ENCODE peak calls at places on chromosomes 12 and 14, in four cellular contexts. L, A, F and Y are unnamed samples.

GRCh38 chr12:65878540-65878939 is 54.3 kb downstream of the HMGA2 start:
- DNase-seq in L (peak; percentile 44), A (no peak), F (no peak), Y (no peak)

GRCh38 chr12:6961695-6962284 is 8.7 kb downstream of the PHB2 start:
- DNase-seq in L (peak; percentile 61), A (peak; percentile 77), F (peak; percentile 73), Y (peak; percentile 91)

GRCh38 chr12:42130670-42131402 is 13.8 kb downstream of the GXYLT1 start:
- DNase-seq in L (peak; percentile 61), A (peak; percentile 64), F (no peak), Y (no peak)

GRCh38 chr14:38110258-38110657 is 97.4 kb upstream of the SSTR1 start:
- DNase-seq in L (no peak), A (no peak), F (no peak), Y (no peak)

GRCh38 chr12:108724054-108724889 is 7.0 kb downstream of the CORO1C start:
- DNase-seq in L (peak; percentile 60), A (peak; percentile 74), F (no peak), Y (no peak)

GRCh38 chr14:91244501-91244901 is at the start of gene GPR68:
- DNase-seq in L (no peak), A (peak; percentile 73), F (no peak), Y (peak; percentile 79)

GRCh38 chr12:112964915-112965314 is 13.4 kb upstream of the OAS2 start:
- DNase-seq in L (no peak), A (no peak), F (no peak), Y (no peak)

GRCh38 chr12:55797068-55797467 is 20.5 kb downstream of the SARNP start:
- DNase-seq in L (peak; percentile 41), A (peak; percentile 56), F (peak; percentile 26), Y (no peak)

GRCh38 chr12:11986165-11986564 is 84.6 kb upstream of the BCL2L14 start:
- DNase-seq in L (no peak), A (no peak), F (no peak), Y (no peak)

GRCh38 chr12:109743076-109743910 is 29.7 kb downstream of the FAM222A start:
- DNase-seq in L (no peak), A (no peak), F (no peak), Y (peak; percentile 61)

GRCh38 chr12:68805592-68806120 is 2.3 kb upstream of the MDM2 start:
- DNase-seq in L (no peak), A (peak; percentile 58), F (no peak), Y (no peak)

GRCh38 chr12:1197264-1198018 is 206.4 kb downstream of the ERC1 start:
- DNase-seq in L (no peak), A (peak; percentile 57), F (no peak), Y (no peak)

GRCh38 chr14:70709726-70710382 is 68.1 kb downstream of the TTC9 start:
- DNase-seq in L (no peak), A (no peak), F (no peak), Y (no peak)

GRCh38 chr14:21652209-21652808 is 1.3 kb upstream of the OR4E2 start:
- DNase-seq in L (peak; percentile 6), A (no peak), F (no peak), Y (no peak)

GRCh38 chr14:72631401-72631800 is 262.5 kb downstream of the DPF3 start:
- DNase-seq in L (no peak), A (no peak), F (no peak), Y (no peak)

GRCh38 chr12:16118586-16118985 is 158.9 kb downstream of the SLC15A5 start:
- DNase-seq in L (no peak), A (no peak), F (no peak), Y (no peak)

GRCh38 chr12:53065470-53065869 is 13.7 kb downstream of the SPRYD3 start:
- DNase-seq in L (no peak), A (no peak), F (no peak), Y (no peak)

DNA sequence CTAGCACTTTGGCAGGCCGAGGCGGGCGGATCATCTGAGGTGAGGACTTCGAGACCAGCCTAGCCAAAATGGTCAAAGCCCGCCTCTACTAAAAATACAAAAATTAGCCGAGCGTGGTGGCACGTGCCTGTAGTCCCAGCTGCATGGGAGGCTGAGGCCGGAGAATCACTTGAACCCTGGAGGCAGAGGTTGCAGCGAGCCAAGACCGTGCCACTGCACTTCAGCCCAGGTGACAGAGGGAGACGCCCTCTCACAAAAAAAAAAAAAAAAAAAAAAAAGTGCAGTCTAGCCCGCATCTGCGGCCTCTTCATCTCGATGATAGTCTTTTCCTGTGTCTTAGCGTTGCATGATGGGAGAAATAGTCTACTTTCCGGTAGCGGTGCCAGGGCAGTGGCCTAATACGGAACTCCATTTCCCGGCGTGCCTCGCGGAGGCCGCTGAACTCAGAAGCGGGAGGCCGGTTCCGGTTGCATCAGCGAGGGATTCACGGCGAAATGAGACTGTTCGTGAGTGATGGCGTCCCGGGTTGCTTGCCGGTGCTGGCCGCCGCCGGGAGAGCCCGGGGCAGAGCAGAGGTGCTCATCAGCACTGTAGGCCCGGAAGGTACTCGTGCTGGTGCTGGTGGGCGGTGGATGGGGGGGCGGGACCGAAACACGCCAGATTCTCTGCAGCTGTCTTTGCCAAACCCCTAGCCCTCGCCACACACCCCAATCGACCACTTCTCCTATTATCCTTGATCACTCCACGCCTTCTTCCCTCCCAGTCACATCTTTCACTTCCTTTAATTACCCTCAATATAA is at the start of gene MARS1:
- DNase-seq in L (peak; percentile 95), A (peak; percentile 96), F (peak; percentile 94), Y (peak; percentile 98)
- TF ChIP-seq POLR2A in L (peak; percentile 86), A (peak; percentile 80), F (peak; percentile 53), Y (no peak)

DNA sequence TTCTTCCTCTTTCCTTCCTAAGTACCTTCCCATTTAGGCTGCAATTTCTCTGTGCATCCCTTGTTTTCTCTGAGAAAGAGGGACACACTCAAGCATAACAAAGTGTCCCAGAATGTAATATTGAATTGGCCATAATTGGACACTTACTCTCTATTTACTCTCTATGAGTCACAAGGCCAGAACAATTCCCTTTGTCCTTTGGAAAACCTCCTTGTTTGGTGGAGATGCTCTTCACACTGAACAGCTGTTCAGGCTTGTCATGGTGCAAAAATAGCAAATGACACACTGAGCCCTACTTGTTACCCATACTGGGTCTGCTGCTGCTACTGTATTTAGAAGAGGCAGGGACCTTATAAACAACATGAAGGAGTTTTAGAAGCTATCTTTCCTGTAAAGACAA is 1590.5 kb upstream of the TMEM132C start:
- DNase-seq in L (no peak), A (no peak), F (no peak), Y (no peak)
- H3K4me3 ChIP-seq in L (no peak overlapping the region), A (no peak overlapping the region), F (no peak overlapping the region), Y (no peak overlapping the region)

GRCh38 chr12:100141998-100142850 is 450 bp downstream of the BLTP3B start:
- DNase-seq in L (no peak), A (no peak), F (no peak), Y (peak; percentile 93)

GRCh38 chr12:100142851-100143559 is at the start of gene BLTP3B:
- DNase-seq in L (peak; percentile 78), A (peak; percentile 55), F (peak; percentile 54), Y (peak; percentile 98)

GRCh38 chr12:100141666-100141997 is 1.0 kb downstream of the BLTP3B start:
- DNase-seq in L (peak; percentile 77), A (peak; percentile 92), F (peak; percentile 32), Y (no peak)

GRCh38 chr12:100145643-100146042 is 3.0 kb upstream of the BLTP3B start:
- DNase-seq in L (no peak), A (no peak), F (no peak), Y (no peak)

GRCh38 chr12:100146252-100146651 is 3.6 kb upstream of the BLTP3B start:
- DNase-seq in L (no peak), A (no peak), F (no peak), Y (no peak)
- TF ChIP-seq POLR2A in L (no peak), A (no peak), F (no peak), Y (no peak)

DNA sequence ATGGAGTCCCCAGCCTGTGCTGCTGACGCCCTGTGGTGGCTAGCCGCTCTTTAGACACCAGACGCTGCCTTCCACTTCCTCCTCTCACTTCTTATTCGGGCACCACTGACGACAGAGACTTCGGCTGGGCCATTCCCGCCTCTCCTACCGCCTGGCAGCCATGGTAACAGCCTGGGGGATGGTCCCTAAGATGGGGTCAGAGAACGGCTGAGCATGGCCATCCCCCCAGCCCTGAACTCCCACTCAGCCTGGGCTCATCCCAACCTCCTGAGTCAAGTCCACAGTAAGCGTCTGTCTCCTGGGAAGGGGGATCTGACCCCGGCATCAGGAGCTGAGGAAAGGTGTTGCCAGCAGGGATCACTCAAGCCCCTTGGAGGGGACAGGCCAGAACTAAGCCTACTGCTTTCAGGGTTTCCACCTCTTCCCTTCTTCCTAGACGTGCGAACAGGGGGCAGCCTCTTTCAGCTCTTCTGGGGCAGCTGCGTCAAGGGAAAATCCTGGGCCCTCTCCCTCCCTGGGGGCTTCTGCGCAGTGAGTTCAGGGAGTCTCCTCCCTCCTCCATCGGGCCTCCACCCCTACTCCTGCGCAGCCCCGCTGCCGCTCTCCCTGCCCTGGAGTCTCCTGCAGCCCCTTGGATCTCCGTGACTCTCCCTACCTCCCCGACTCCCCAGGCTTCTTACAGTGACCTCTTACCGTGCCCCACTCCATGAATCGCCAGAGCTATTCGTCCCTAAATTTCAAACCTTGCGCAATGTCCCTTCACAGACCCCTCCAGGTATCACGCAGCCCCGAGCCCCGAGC is 643 bp upstream of the TAMALIN start:
- DNase-seq in L (no peak), A (no peak), F (no peak), Y (peak; percentile 93)
- H3K4me3 ChIP-seq in L (no peak overlapping the region), A (peak overlapping the region; percentile 30), F (no peak overlapping the region), Y (peak overlapping the region; percentile 66)

DNA sequence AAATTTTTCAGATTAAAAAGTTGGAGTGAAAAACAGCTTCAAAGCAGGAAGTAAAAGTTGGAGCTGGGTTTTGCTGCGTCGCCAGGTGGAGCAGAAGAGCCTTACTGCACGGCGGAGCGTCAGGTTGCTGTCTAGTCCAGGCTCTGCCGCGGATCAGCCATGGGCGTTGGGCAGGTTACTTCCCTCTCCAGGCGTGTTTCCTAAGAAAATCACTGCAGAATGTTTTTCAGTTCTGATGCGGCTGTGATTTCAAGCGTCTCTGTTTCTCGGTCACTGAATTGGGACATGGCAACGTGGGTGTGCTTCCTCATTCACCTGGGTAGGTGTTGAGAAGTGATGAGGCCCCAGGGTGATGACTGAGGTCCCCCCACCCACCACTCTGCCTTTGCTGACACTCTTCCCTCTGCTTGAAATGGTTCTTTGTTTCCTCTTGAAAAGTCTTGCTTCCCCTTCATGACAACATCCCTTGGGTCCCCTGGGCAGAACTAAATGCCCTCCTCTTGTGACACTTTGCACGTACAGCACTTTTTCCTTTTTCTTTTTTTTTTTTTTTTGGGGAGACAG is 7.6 kb downstream of the EVL start:
- DNase-seq in L (no peak), A (no peak), F (peak; percentile 13), Y (peak; percentile 89)
- TF ChIP-seq POLR2A in L (no peak), A (no peak), F (no peak), Y (no peak)

DNA sequence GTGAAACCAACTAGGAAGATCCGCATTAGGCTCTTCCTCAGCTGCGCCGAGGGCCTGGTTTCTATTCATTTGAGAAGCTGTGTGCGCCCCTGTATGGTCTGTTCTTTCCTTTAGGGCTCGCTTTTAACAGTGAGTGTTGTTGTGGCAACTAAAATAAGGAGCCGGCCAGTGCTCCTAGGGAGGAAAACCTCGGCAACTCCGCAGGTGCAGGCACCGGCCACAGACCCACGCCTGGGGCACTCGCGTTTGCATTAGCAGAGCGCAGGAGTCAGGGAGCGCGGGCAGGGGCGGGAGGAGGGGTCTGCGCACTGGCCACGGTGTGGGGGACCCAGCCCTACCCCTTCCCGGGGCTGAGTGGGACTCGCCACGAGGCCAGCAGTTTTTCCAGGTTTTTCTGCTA is 50.5 kb downstream of the STX2 start:
- DNase-seq in L (no peak), A (no peak), F (no peak), Y (no peak)
- H3K4me3 ChIP-seq in L (no peak overlapping the region), A (no peak overlapping the region), F (no peak overlapping the region), Y (no peak overlapping the region)